ENCODE peak calls at places on chromosomes 2 and 18, in eight cellular contexts. K is fibroblast of pulmonary artery, M is astrocyte of the spinal cord, U is heart right ventricle, I is neural crest cell, T is dorsolateral prefrontal cortex, N is AG09309, F is HL-60. R is an unnamed sample.

GRCh38 chr2:151729416-151729811 is 4.9 kb downstream of the NEB start:
- DNase-seq in N (no peak), T (no peak), I (no peak), M (no peak), K (no peak), F (no peak), U (no peak), R (no peak)

GRCh38 chr2:152336854-152337510 is 2.0 kb downstream of the FMNL2 start:
- DNase-seq in U (no peak), K (peak), M (peak), N (no peak), T (peak), F (no peak), I (peak), R (peak)

GRCh38 chr2:157264099-157264498 is 6.6 kb downstream of the GALNT5 start:
- DNase-seq in U (no peak), I (no peak), N (peak), F (no peak), T (no peak), M (peak), K (peak), R (no peak)

GRCh38 chr2:70927138-70927537 is 8.6 kb upstream of the ATP6V1B1 start:
- DNase-seq in M (no peak), F (no peak), N (no peak), U (no peak), T (no peak), K (no peak), I (no peak), R (no peak)

GRCh38 chr2:204019572-204020501 is 83.3 kb downstream of the ICOS start:
- DNase-seq in I (no peak), M (peak), K (no peak), T (no peak), N (no peak), U (no peak), F (no peak), R (peak)

GRCh38 chr2:168196764-168197180 is 50.6 kb downstream of the STK39 start:
- DNase-seq in F (no peak), I (no peak), T (no peak), U (no peak), M (no peak), N (no peak), K (no peak), R (no peak)

GRCh38 chr2:137172162-137172561 is 406.8 kb downstream of the THSD7B start:
- DNase-seq in K (no peak), N (no peak), I (no peak), U (no peak), T (no peak), F (no peak), M (no peak), R (peak)

GRCh38 chr2:231701456-231702373 is 6.6 kb upstream of the PTMA start:
- DNase-seq in U (no peak), K (peak), N (no peak), F (peak), M (peak), I (no peak), T (no peak), R (no peak)

GRCh38 chr2:71852141-71852711 is 295.4 kb downstream of the CYP26B1 start:
- DNase-seq in I (no peak), T (no peak), N (no peak), U (no peak), K (no peak), M (no peak), F (no peak), R (no peak)

GRCh38 chr2:192190474-192190873 is 4.3 kb downstream of the TMEFF2 start:
- DNase-seq in T (no peak), U (no peak), N (peak), K (peak), M (peak), F (no peak), I (no peak), R (no peak)

GRCh38 chr2:161165811-161166210 is 5.6 kb downstream of the TANK start:
- DNase-seq in K (no peak), U (no peak), M (no peak), T (no peak), F (peak), N (no peak), I (no peak), R (no peak)

GRCh38 chr18:57210101-57210661 is 63.3 kb downstream of the BOD1L2 start:
- DNase-seq in T (peak), K (peak), U (peak), F (no peak), N (peak), I (peak), M (peak), R (peak)

GRCh38 chr2:20145497-20146193 is 79.3 kb downstream of the SDC1 start:
- DNase-seq in I (no peak), K (no peak), U (no peak), T (no peak), N (no peak), F (no peak), M (no peak), R (no peak)

GRCh38 chr2:151260492-151261239 is 997 bp downstream of the RBM43 start:
- DNase-seq in M (peak), K (peak), F (no peak), I (no peak), N (peak), T (no peak), U (no peak), R (no peak)

GRCh38 chr2:215356334-215356947 is 44.6 kb downstream of the ATIC start:
- DNase-seq in N (no peak), M (peak), T (no peak), I (no peak), U (no peak), F (no peak), K (no peak), R (no peak)

GRCh38 chr2:55099878-55100820 is 49.9 kb upstream of the RTN4 start:
- DNase-seq in I (no peak), K (peak), N (peak), T (no peak), F (no peak), U (no peak), M (peak), R (no peak)

GRCh38 chr2:236714061-236714460 is 144.4 kb downstream of the ACKR3 start:
- DNase-seq in M (no peak), N (no peak), I (no peak), T (no peak), U (no peak), F (no peak), K (no peak), R (no peak)

GRCh38 chr2:9288681-9289338 is 82.2 kb downstream of the ASAP2 start:
- DNase-seq in F (no peak), I (no peak), N (no peak), K (peak), U (no peak), M (no peak), T (no peak), R (no peak)

GRCh38 chr2:80947601-80948130 is 643.1 kb upstream of the LRRTM1 start:
- DNase-seq in K (no peak), F (no peak), I (no peak), U (no peak), M (no peak), T (no peak), N (no peak), R (no peak)

GRCh38 chr18:63074987-63075404 is 244.6 kb downstream of the BCL2 start:
- DNase-seq in I (peak), U (peak), F (peak), T (peak), K (peak), M (peak), N (no peak), R (peak)
- TF ChIP-seq CTCF in I (no peak), U (no peak), F (no peak), T (no peak), K (no peak), M (no peak), N (no peak), R (no peak)

GRCh38 chr2:163734911-163735691 is 707 bp downstream of the FIGN start:
- DNase-seq in I (no peak), M (peak), K (peak), N (no peak), F (no peak), T (no peak), U (no peak), R (no peak)

GRCh38 chr2:163737169-163737439 is 1.3 kb upstream of the FIGN start:
- DNase-seq in M (no peak), K (no peak), N (no peak), T (no peak), U (no peak), F (no peak), I (no peak), R (no peak)

GRCh38 chr2:163735692-163736432 is at the start of gene FIGN:
- DNase-seq in K (peak), F (no peak), N (peak), I (peak), M (peak), U (peak), T (peak), R (peak)

GRCh38 chr2:163737563-163737962 is 1.8 kb upstream of the FIGN start:
- DNase-seq in N (no peak), M (no peak), U (no peak), I (no peak), T (no peak), K (no peak), F (no peak), R (no peak)

GRCh38 chr2:163736433-163737168 is 793 bp upstream of the FIGN start:
- DNase-seq in U (peak), K (peak), F (no peak), I (peak), N (no peak), T (no peak), M (peak), R (peak)
- TF ChIP-seq CTCF in U (no peak), K (peak), F (no peak), I (peak), N (peak), T (no peak), M (peak), R (peak)

GRCh38 chr2:7031424-7032245 is 114.4 kb downstream of the RNF144A start:
- DNase-seq in U (no peak), F (peak), M (peak), K (peak), I (no peak), T (peak), N (no peak), R (peak)
- TF ChIP-seq CTCF in U (no peak), F (no peak), M (no peak), K (no peak), I (no peak), T (no peak), N (no peak), R (peak)

GRCh38 chr2:238714038-238714528 is 133.8 kb upstream of the TWIST2 start:
- DNase-seq in T (no peak), I (no peak), N (no peak), M (no peak), F (no peak), U (no peak), K (no peak), R (no peak)
- TF ChIP-seq CTCF in T (no peak), I (no peak), N (peak), M (no peak), F (no peak), U (no peak), K (no peak), R (no peak)

GRCh38 chr18:79309572-79310278 is 86.0 kb upstream of the NFATC1 start:
- DNase-seq in T (no peak), F (no peak), U (no peak), M (peak), N (no peak), K (no peak), I (no peak), R (no peak)
- TF ChIP-seq CTCF in T (no peak), F (no peak), U (no peak), M (no peak), N (no peak), K (no peak), I (no peak), R (no peak)

GRCh38 chr2:217653240-217653639 is 349.6 kb downstream of the TNS1 start:
- DNase-seq in M (peak), F (no peak), I (no peak), T (no peak), U (no peak), N (peak), K (peak), R (peak)
- TF ChIP-seq CTCF in M (no peak), F (no peak), I (no peak), T (no peak), U (no peak), N (peak), K (no peak), R (no peak)